ENCODE peak calls at places on chromosome 16, in five cellular contexts. I is body of pancreas, W is Panc1, R is adrenal gland, A is A549. X is an unnamed sample.

GRCh38 chr16:10191096-10191495 is 8.9 kb upstream of the GRIN2A start:
- DNase-seq in I (no peak), A (no peak), R (no peak), W (no peak), X (no peak)

GRCh38 chr16:53632526-53632925 is 71.1 kb downstream of the RPGRIP1L start:
- DNase-seq in A (no peak), W (no peak), R (no peak), I (no peak), X (no peak)

GRCh38 chr16:58035356-58036170 is 10.0 kb downstream of the MMP15 start:
- DNase-seq in A (no peak), I (no peak), R (no peak), W (no peak), X (no peak)

GRCh38 chr16:67504190-67505021 is 21.1 kb upstream of the AGRP start:
- DNase-seq in R (peak; percentile 42), W (no peak), A (no peak), I (peak; percentile 52), X (peak; percentile 57)

GRCh38 chr16:50603206-50604064 is 55.2 kb downstream of the NKD1 start:
- DNase-seq in A (no peak), W (no peak), I (no peak), R (no peak), X (no peak)

GRCh38 chr16:4660454-4661007 is 32.8 kb upstream of the NUDT16L1 start:
- DNase-seq in W (no peak), A (no peak), R (no peak), I (peak; percentile 64), X (peak; percentile 27)

GRCh38 chr16:50103764-50104163 is 38.0 kb downstream of the HEATR3 start:
- DNase-seq in I (no peak), R (no peak), W (no peak), A (no peak), X (no peak)

GRCh38 chr16:86865866-86866675 is 287.7 kb downstream of the FOXL1 start:
- DNase-seq in A (no peak), W (no peak), I (no peak), R (no peak), X (no peak)

GRCh38 chr16:31420037-31420436 is 8.1 kb downstream of the COX6A2 start:
- DNase-seq in A (no peak), R (no peak), W (no peak), I (no peak), X (no peak)

GRCh38 chr16:13083687-13084086 is 182.3 kb downstream of the SHISA9 start:
- DNase-seq in I (peak; percentile 88), R (no peak), A (no peak), W (no peak), X (no peak)

GRCh38 chr16:31471241-31471874 is 594 bp upstream of the TGFB1I1 start:
- DNase-seq in R (no peak), I (no peak), A (no peak), W (no peak), X (no peak)

GRCh38 chr16:79863128-79864031 is 262.8 kb upstream of the MAF start:
- DNase-seq in W (no peak), R (no peak), A (no peak), I (no peak), X (no peak)

GRCh38 chr16:81632392-81633146 is 146.5 kb upstream of the PLCG2 start:
- DNase-seq in I (peak; percentile 60), A (peak; percentile 60), R (peak; percentile 82), W (no peak), X (peak; percentile 71)

GRCh38 chr16:58116046-58116445 is 13.1 kb downstream of the CFAP20 start:
- DNase-seq in R (no peak), W (no peak), A (no peak), I (no peak), X (no peak)

GRCh38 chr16:86604436-86605220 is 26.3 kb downstream of the FOXL1 start:
- DNase-seq in A (no peak), W (no peak), I (no peak), R (no peak), X (peak; percentile 15)

GRCh38 chr16:8370374-8371015 is 219.8 kb downstream of the TMEM114 start:
- DNase-seq in W (peak; percentile 17), I (peak; percentile 66), A (no peak), R (peak; percentile 38), X (no peak)

GRCh38 chr16:55435387-55435786 is 43.6 kb upstream of the MMP2 start:
- DNase-seq in R (no peak), I (no peak), W (no peak), A (no peak), X (no peak)

GRCh38 chr16:89616576-89617437 is 3.4 kb downstream of the DPEP1 start:
- DNase-seq in R (no peak), I (no peak), W (no peak), A (no peak), X (no peak)

GRCh38 chr16:4663756-4664465 is 29.5 kb upstream of the NUDT16L1 start:
- DNase-seq in R (peak; percentile 69), W (no peak), I (peak; percentile 79), A (no peak), X (no peak)

GRCh38 chr16:4327782-4328579 is 12.1 kb downstream of the GLIS2 start:
- DNase-seq in I (peak; percentile 89), A (no peak), W (no peak), R (peak; percentile 90), X (peak; percentile 64)

GRCh38 chr16:24736758-24737157 is 7.3 kb downstream of the TNRC6A start:
- DNase-seq in A (no peak), R (no peak), I (no peak), W (no peak), X (no peak)

GRCh38 chr16:31052131-31052530 is 18.8 kb downstream of the STX4 start:
- DNase-seq in R (peak; percentile 72), W (peak; percentile 92), I (peak; percentile 30), A (peak; percentile 90), X (no peak)

GRCh38 chr16:46748775-46749705 is 896 bp upstream of the MYLK3 start:
- DNase-seq in R (peak; percentile 56), A (no peak), I (no peak), W (no peak), X (no peak)

GRCh38 chr16:14491831-14492529 is 138.1 kb downstream of the PARN start:
- DNase-seq in A (no peak), I (no peak), W (no peak), R (no peak), X (no peak)

GRCh38 chr16:9090101-9090959 is 1.1 kb upstream of the HAPSTR1 start:
- DNase-seq in I (peak; percentile 35), A (no peak), W (no peak), R (peak; percentile 57), X (peak; percentile 19)

GRCh38 chr16:11499295-11500089 is 87.2 kb downstream of the LITAF start:
- DNase-seq in A (peak; percentile 43), W (no peak), I (no peak), R (no peak), X (no peak)

GRCh38 chr16:68553186-68553585 is 14.1 kb downstream of the ZFP90 start:
- DNase-seq in A (no peak), I (no peak), R (no peak), W (no peak), X (no peak)
- H3K9me3 ChIP-seq in A (peaks cover 94% of the 10 kb centered on the region), I (no peaks in the 10 kb centered on the region), R (no peaks in the 10 kb centered on the region), W (peaks cover 21% of the 10 kb centered on the region), X (peaks cover 24% of the 10 kb centered on the region)

GRCh38 chr16:35447010-35447558 is 1987.7 kb downstream of the TP53TG3F start:
- DNase-seq in R (no peak), I (no peak), A (no peak), W (no peak), X (no peak)

GRCh38 chr16:35450648-35451047 is 1991.2 kb downstream of the TP53TG3F start:
- DNase-seq in R (no peak), A (no peak), W (no peak), I (no peak), X (no peak)

GRCh38 chr16:35449663-35450062 is 1990.3 kb downstream of the TP53TG3F start:
- DNase-seq in W (no peak), A (no peak), I (no peak), R (no peak), X (no peak)

DNA sequence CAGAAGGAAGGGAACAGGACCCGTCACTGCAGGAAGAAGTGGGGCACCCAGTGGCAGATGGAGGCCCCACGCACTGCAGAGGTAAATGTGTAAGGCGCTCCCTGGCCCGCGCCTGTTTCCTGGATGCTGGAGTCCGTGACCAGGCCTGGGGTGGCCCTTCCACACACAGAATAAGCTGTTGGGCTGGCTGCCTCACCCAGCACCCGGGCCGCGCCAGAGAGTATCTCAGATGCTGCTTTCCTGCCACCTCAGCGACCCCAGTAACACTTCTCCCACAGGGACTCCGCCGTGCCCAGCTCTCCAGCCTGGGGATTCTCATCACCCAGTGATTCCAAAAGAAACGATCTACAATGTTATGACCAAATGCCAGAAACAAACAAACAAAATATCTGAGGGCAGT is 1993.1 kb downstream of the TP53TG3F start:
- DNase-seq in R (no peak), W (no peak), A (no peak), I (no peak), X (no peak)
- H3K9me3 ChIP-seq in R (no peaks in the 10 kb centered on the region), W (no peaks in the 10 kb centered on the region), A (peaks cover 7% of the 10 kb centered on the region), I (no peaks in the 10 kb centered on the region), X (no peaks in the 10 kb centered on the region)

GRCh38 chr16:35198223-35199199 is 1739.1 kb downstream of the TP53TG3F start:
- DNase-seq in I (no peak), W (no peak), R (no peak), A (no peak), X (no peak)

GRCh38 chr16:35197656-35198055 is 1738.2 kb downstream of the TP53TG3F start:
- DNase-seq in W (no peak), R (no peak), I (no peak), A (no peak), X (no peak)

GRCh38 chr16:35203636-35204035 is 1744.2 kb downstream of the TP53TG3F start:
- DNase-seq in R (no peak), W (no peak), A (no peak), I (no peak), X (no peak)

GRCh38 chr16:35201151-35201550 is 1741.7 kb downstream of the TP53TG3F start:
- DNase-seq in A (no peak), R (no peak), W (no peak), I (no peak), X (no peak)

DNA sequence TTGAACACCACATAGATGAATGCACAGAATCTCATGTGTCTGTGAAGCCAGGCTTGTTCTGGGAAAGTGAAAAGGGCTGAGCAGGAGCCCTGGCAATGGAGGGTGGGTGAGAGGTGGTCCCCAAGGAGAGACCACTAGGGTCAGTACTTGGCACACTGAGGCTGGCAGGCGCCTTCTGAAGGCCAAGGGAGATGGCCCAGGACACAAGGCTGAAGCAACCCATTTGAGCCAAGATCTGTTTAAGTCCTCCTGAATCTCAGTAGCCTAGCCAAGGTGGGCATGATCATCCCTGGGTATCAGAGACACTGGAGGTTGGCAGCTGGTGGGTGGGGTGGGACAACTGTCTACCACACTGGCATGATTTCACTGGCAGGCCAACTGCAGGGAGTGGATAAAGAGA is 1741.2 kb downstream of the TP53TG3F start:
- DNase-seq in A (no peak), I (no peak), W (no peak), R (no peak), X (no peak)
- H3K9me3 ChIP-seq in A (no peaks in the 10 kb centered on the region), I (no peaks in the 10 kb centered on the region), W (no peaks in the 10 kb centered on the region), R (no peaks in the 10 kb centered on the region), X (no peaks in the 10 kb centered on the region)

GRCh38 chr16:35144212-35144932 is 1685.0 kb downstream of the TP53TG3F start:
- DNase-seq in A (no peak), W (no peak), R (no peak), I (no peak), X (no peak)
- H3K9me3 ChIP-seq in A (peaks cover 5% of the 10 kb centered on the region), W (no peaks in the 10 kb centered on the region), R (no peaks in the 10 kb centered on the region), I (no peaks in the 10 kb centered on the region), X (no peaks in the 10 kb centered on the region)

GRCh38 chr16:51710930-51711563 is 560.0 kb upstream of the SALL1 start:
- DNase-seq in A (no peak), I (no peak), R (no peak), W (no peak), X (no peak)
- H3K9me3 ChIP-seq in A (peaks cover 3% of the 10 kb centered on the region), I (no peaks in the 10 kb centered on the region), R (no peaks in the 10 kb centered on the region), W (no peaks in the 10 kb centered on the region), X (no peaks in the 10 kb centered on the region)

X was measured in CD8-positive, alpha-beta T cell.